ENCODE peak calls at places on chromosomes 7 and 10, in eight cellular contexts. V is choroid plexus epithelial cell, X is fibroblast of mammary gland, C is AG10803, Q is AG09309, I is right lobe of liver, F is AG04450, N is fibroblast of lung. A is an unnamed sample.

GRCh38 chr7:29424295-29424983 is 139.2 kb upstream of the PRR15 start:
- DNase-seq in V (no peak), X (no peak), C (peak; percentile 23), Q (no peak), I (no peak), F (no peak), N (no peak), A (no peak)

GRCh38 chr7:26117142-26117807 is 34.7 kb upstream of the NFE2L3 start:
- DNase-seq in V (no peak), X (no peak), C (no peak), Q (no peak), I (no peak), F (no peak), N (no peak), A (no peak)

GRCh38 chr7:106621393-106622132 is 39.4 kb downstream of the CCDC71L start:
- DNase-seq in V (no peak), X (no peak), C (no peak), Q (no peak), I (no peak), F (no peak), N (no peak), A (no peak)

GRCh38 chr7:2934211-2934731 is 90.2 kb upstream of the GNA12 start:
- DNase-seq in V (peak; percentile 77), X (peak; percentile 90), C (peak; percentile 41), Q (peak; percentile 8), I (peak; percentile 39), F (peak; percentile 41), N (peak; percentile 87), A (peak; percentile 56)

GRCh38 chr10:2214035-2214434 is 476.7 kb upstream of the ADARB2 start:
- DNase-seq in V (peak; percentile 16), X (no peak), C (no peak), Q (no peak), I (no peak), F (no peak), N (peak; percentile 94), A (peak; percentile 12)

GRCh38 chr10:57142925-57143576 is 782.0 kb upstream of the ZWINT start:
- DNase-seq in V (no peak), X (no peak), C (no peak), Q (no peak), I (no peak), F (no peak), N (no peak), A (no peak)

GRCh38 chr7:131897016-131897789 is 340.8 kb upstream of the PODXL start:
- DNase-seq in V (peak; percentile 31), X (peak; percentile 54), C (peak; percentile 63), Q (no peak), I (no peak), F (no peak), N (peak; percentile 96), A (peak; percentile 83)

GRCh38 chr7:50317697-50318640 is 13.5 kb downstream of the IKZF1 start:
- DNase-seq in V (no peak), X (no peak), C (no peak), Q (no peak), I (no peak), F (no peak), N (no peak), A (no peak)

GRCh38 chr7:140069298-140069949 is 6.7 kb upstream of the PARP12 start:
- DNase-seq in V (no peak), X (no peak), C (no peak), Q (no peak), I (no peak), F (no peak), N (no peak), A (no peak)

GRCh38 chr7:95808396-95808795 is 36.0 kb downstream of the DYNC1I1 start:
- DNase-seq in V (no peak), X (no peak), C (no peak), Q (no peak), I (no peak), F (no peak), N (no peak), A (no peak)

GRCh38 chr10:62433181-62433692 is 59.1 kb downstream of the ZNF365 start:
- DNase-seq in V (peak; percentile 86), X (peak; percentile 99), C (peak; percentile 95), Q (peak; percentile 95), I (no peak), F (peak; percentile 76), N (peak; percentile 99), A (peak; percentile 97)

GRCh38 chr7:129859188-129859587 is 93.6 kb downstream of the UBE2H start:
- DNase-seq in V (peak; percentile 75), X (peak; percentile 66), C (no peak), Q (no peak), I (no peak), F (no peak), N (peak; percentile 84), A (peak; percentile 80)

GRCh38 chr10:59622320-59622901 is 87.2 kb downstream of the SLC16A9 start:
- DNase-seq in V (peak; percentile 81), X (peak; percentile 66), C (peak; percentile 64), Q (peak; percentile 17), I (peak; percentile 57), F (peak; percentile 11), N (peak; percentile 47), A (peak; percentile 73)

GRCh38 chr7:151157645-151158329 is 9.7 kb downstream of the GBX1 start:
- DNase-seq in V (peak; percentile 21), X (peak; percentile 29), C (no peak), Q (no peak), I (no peak), F (no peak), N (peak; percentile 20), A (no peak)

GRCh38 chr10:74995806-74996205 is 115.7 kb upstream of the SAMD8 start:
- DNase-seq in V (no peak), X (no peak), C (no peak), Q (no peak), I (no peak), F (no peak), N (no peak), A (no peak)

GRCh38 chr10:61708841-61709240 is 46.1 kb downstream of the CABCOCO1 start:
- DNase-seq in V (peak; percentile 43), X (peak; percentile 10), C (peak; percentile 33), Q (no peak), I (no peak), F (no peak), N (no peak), A (peak; percentile 16)

GRCh38 chr7:24587853-24588252 is 14.6 kb downstream of the PALS2 start:
- DNase-seq in V (peak; percentile 30), X (no peak), C (no peak), Q (no peak), I (no peak), F (no peak), N (no peak), A (peak; percentile 14)

GRCh38 chr10:43390791-43391190 is 18.2 kb downstream of the HNRNPF start:
- DNase-seq in V (peak; percentile 69), X (peak; percentile 65), C (peak; percentile 64), Q (no peak), I (no peak), F (no peak), N (peak; percentile 20), A (peak; percentile 66)

GRCh38 chr10:69914373-69915268 is 112.9 kb downstream of the COL13A1 start:
- DNase-seq in V (peak; percentile 80), X (peak; percentile 65), C (peak; percentile 61), Q (peak; percentile 7), I (peak; percentile 78), F (peak; percentile 39), N (peak; percentile 42), A (peak; percentile 74)

GRCh38 chr10:114649217-114649906 is 8.7 kb downstream of the ABLIM1 start:
- DNase-seq in V (no peak), X (no peak), C (no peak), Q (no peak), I (no peak), F (no peak), N (no peak), A (no peak)

GRCh38 chr10:35372329-35372728 is 36.0 kb downstream of the CCNY start:
- DNase-seq in V (no peak), X (peak; percentile 72), C (peak; percentile 60), Q (no peak), I (no peak), F (no peak), N (peak; percentile 88), A (peak; percentile 86)

GRCh38 chr10:114780610-114781184 is 40.9 kb upstream of the FHIP2A start:
- DNase-seq in V (no peak), X (no peak), C (no peak), Q (no peak), I (no peak), F (no peak), N (no peak), A (no peak)

GRCh38 chr10:71236286-71236685 is 23.9 kb downstream of the UNC5B start:
- DNase-seq in V (no peak), X (no peak), C (peak; percentile 68), Q (no peak), I (no peak), F (no peak), N (no peak), A (no peak)

DNA sequence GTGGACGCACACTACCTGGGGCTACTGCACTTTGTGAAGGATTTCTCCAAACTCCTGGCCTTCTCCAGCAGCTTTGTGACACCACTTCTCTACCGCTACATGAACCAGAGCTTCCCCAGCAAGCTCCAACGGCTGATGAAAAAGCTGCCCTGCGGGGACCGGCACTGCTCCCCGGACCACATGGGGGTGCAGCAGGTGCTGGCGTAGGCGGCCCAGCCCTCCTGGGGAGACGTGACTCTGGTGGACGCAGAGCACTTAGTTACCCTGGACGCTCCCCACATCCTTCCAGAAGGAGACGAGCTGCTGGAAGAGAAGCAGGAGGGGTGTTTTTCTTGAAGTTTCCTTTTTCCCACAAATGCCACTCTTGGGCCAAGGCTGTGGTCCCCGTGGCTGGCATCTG is 14.0 kb downstream of the GPR146 start:
- DNase-seq in V (no peak), X (no peak), C (no peak), Q (no peak), I (no peak), F (no peak), N (no peak), A (no peak)
- TF ChIP-seq CTCF in V (no peak), X (no peak), C (no peak), Q (no peak), I (no peak), F (no peak), N (no peak), A (no peak)

GRCh38 chr10:119896061-119896655 is 3.6 kb downstream of the SEC23IP start:
- DNase-seq in V (peak; percentile 84), X (peak; percentile 94), C (peak; percentile 78), Q (peak; percentile 55), I (no peak), F (peak; percentile 78), N (peak; percentile 87), A (peak; percentile 92)
- H3K4me3 ChIP-seq in V (no peak overlapping the region), X (no peak overlapping the region), C (no peak overlapping the region), Q (no peak overlapping the region), I (no peak overlapping the region), F (no peak overlapping the region), N (peak overlapping the region; percentile 16), A (no peak overlapping the region)

DNA sequence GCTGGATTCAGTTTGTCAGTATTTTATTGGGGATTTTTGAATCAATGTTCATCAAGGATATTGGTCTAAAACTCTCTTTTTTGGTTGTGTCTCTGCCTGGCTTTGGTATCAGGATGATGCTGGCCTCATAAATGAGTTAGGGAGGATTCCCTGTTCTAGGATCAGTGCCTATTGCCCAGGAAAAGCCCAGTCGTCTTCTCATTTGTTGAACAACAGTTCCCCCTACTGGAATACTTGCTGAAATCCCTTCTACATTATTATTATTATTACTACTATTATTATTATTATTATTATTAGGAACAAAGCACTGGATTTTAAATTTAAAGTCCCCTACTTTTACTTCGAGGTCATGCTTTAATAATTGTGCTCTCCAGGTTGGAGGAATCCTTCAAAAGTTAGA is 528.9 kb downstream of the MAGI2 start:
- DNase-seq in V (peak; percentile 38), X (peak; percentile 45), C (peak; percentile 29), Q (peak; percentile 18), I (no peak), F (no peak), N (peak; percentile 17), A (peak; percentile 45)
- TF ChIP-seq CTCF in V (peak; percentile 30), X (peak; percentile 25), C (peak; percentile 46), Q (peak; percentile 30), I (no peak), F (peak; percentile 38), N (peak; percentile 33), A (peak; percentile 14)

GRCh38 chr10:102796407-102797176 is 40.6 kb downstream of the CYP17A1 start:
- DNase-seq in V (peak; percentile 61), X (no peak), C (peak; percentile 63), Q (no peak), I (peak; percentile 95), F (no peak), N (peak; percentile 52), A (peak; percentile 73)
- H3K4me3 ChIP-seq in V (no peak overlapping the region), X (no peak overlapping the region), C (no peak overlapping the region), Q (no peak overlapping the region), I (no peak overlapping the region), F (no peak overlapping the region), N (no peak overlapping the region), A (no peak overlapping the region)

A was measured in fibroblast of the aortic adventitia.